ENCODE peak calls at places on chromosomes 12 and 14, in nine cellular contexts. A is K562, C is A549, D is SK-N-SH, Y is ovary, Z is transverse colon, M is stomach, E is GM12878, V is sigmoid colon. H is an unnamed sample.

GRCh38 chr14:103593577-103593976 is 30.8 kb downstream of the COA8 start:
- DNase-seq in Y (no peak), Z (no peak), A (no peak), D (no peak), V (no peak), M (no peak), C (no peak), E (peak), H (no peak)

GRCh38 chr12:48817957-48818830 is at the start of gene CACNB3:
- DNase-seq in Z (peak), D (peak), C (peak), M (peak), E (no peak), Y (peak), V (peak), A (peak), H (peak)

GRCh38 chr12:91171475-91171874 is 11.1 kb downstream of the DCN start:
- DNase-seq in Z (no peak), E (no peak), M (no peak), C (no peak), V (peak), D (peak), A (no peak), Y (no peak), H (no peak)

GRCh38 chr12:100184549-100184948 is 16.1 kb upstream of the ACTR6 start:
- DNase-seq in A (no peak), Y (no peak), Z (no peak), V (no peak), C (no peak), M (no peak), D (no peak), E (no peak), H (no peak)

GRCh38 chr12:115648463-115648862 is 629.0 kb downstream of the MED13L start:
- DNase-seq in D (no peak), E (no peak), V (no peak), A (no peak), Z (no peak), M (no peak), C (no peak), Y (no peak), H (no peak)

GRCh38 chr12:104055686-104056388 is 5.8 kb upstream of the GLT8D2 start:
- DNase-seq in Y (peak), E (no peak), Z (peak), V (peak), A (no peak), C (no peak), M (peak), D (peak), H (no peak)

GRCh38 chr12:78949532-78949931 is 85.0 kb downstream of the SYT1 start:
- DNase-seq in A (no peak), D (no peak), V (no peak), M (no peak), E (no peak), C (no peak), Z (no peak), Y (no peak), H (no peak)

GRCh38 chr14:62308927-62309326 is 546.7 kb downstream of the SNAPC1 start:
- DNase-seq in E (no peak), Y (no peak), V (no peak), D (no peak), A (no peak), Z (no peak), C (no peak), M (no peak), H (no peak)

GRCh38 chr14:31419179-31420012 is 954 bp downstream of the HEATR5A start:
- DNase-seq in M (no peak), A (no peak), Y (no peak), V (no peak), C (no peak), Z (no peak), E (no peak), D (no peak), H (no peak)

GRCh38 chr12:56863789-56864188 is 70.4 kb downstream of the SDR9C7 start:
- DNase-seq in A (no peak), E (no peak), D (no peak), C (peak), Y (no peak), V (no peak), M (no peak), Z (no peak), H (no peak)

DNA sequence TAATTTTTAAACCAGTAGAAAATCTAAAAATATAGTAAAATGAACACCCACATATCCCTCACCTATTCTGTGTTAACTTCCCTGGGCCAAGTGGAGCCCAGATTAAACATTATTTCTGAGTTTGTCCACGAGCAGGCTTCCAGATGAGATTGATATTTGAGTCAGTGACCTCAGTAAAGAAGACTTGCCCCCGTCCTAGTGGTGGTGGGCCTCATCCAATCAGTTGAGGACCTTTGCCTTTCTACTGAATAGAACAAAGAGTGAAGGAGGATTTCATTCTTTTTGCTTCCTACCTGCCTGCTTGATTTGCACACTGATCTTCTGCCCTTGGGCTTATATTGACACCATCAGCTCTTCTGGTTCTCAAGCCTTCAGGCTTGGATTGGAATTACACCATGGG is 174.7 kb upstream of the PLEKHG7 start:
- DNase-seq in V (no peak), E (no peak), C (no peak), Z (no peak), D (no peak), Y (no peak), M (no peak), A (no peak), H (no peak)
- H3K27ac ChIP-seq in V (no peak), E (no peak), C (no peak), Z (no peak), D (no peak), Y (no peak), M (no peak), A (no peak), H (no peak)

DNA sequence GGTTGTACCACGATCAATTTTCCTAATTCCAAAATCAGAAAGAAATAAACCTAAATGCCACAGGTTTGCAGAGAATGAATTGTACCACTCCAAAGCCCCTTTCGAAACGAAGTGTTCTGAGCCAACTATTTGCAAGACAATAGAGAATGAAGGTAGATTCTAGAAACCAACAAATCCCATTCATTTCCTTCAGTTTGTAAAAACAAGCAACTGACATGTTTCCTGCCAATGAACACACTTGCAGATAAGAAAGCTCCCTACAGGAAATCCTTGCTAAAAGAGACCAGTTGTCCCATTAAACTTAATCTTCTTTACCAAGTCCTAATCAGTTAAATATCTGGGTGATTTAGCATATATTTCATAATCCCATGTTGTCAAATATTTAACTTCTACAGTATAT is 198.4 kb upstream of the FOXN3 start:
- DNase-seq in A (no peak), C (no peak), D (no peak), V (no peak), Y (no peak), Z (no peak), E (no peak), M (no peak), H (no peak)
- TF ChIP-seq EP300 in A (no peak), C (no peak), D (no peak), V (no peak), Y (no peak), Z (no peak), E (no peak), M (no peak), H (no peak)

GRCh38 chr14:95467232-95467631 is 49.2 kb downstream of the SYNE3 start:
- DNase-seq in E (no peak), D (no peak), Y (no peak), M (no peak), Z (no peak), A (no peak), V (no peak), C (no peak), H (no peak)
- H3K27ac ChIP-seq in E (no peak), D (no peak), Y (no peak), M (no peak), Z (peak), A (no peak), V (no peak), C (no peak), H (peak)

GRCh38 chr12:22088886-22089285 is 42.9 kb downstream of the CMAS start:
- DNase-seq in D (no peak), M (no peak), V (no peak), A (no peak), E (no peak), Y (no peak), C (no peak), Z (no peak), H (no peak)
- TF ChIP-seq EP300 in D (no peak), M (no peak), V (no peak), A (no peak), E (no peak), Y (no peak), C (no peak), Z (no peak), H (no peak)

GRCh38 chr14:99058542-99058941 is 213.5 kb downstream of the BCL11B start:
- DNase-seq in C (no peak), M (no peak), E (no peak), V (no peak), A (no peak), D (no peak), Y (no peak), Z (no peak), H (no peak)

GRCh38 chr14:99055019-99055418 is 217.0 kb downstream of the BCL11B start:
- DNase-seq in D (no peak), C (no peak), Z (no peak), Y (no peak), V (no peak), E (no peak), A (no peak), M (no peak), H (no peak)

GRCh38 chr14:99052467-99052866 is 219.5 kb downstream of the BCL11B start:
- DNase-seq in M (no peak), E (no peak), D (no peak), Z (no peak), A (no peak), Y (no peak), V (no peak), C (no peak), H (no peak)

GRCh38 chr14:99057684-99058083 is 214.3 kb downstream of the BCL11B start:
- DNase-seq in Z (no peak), D (no peak), V (no peak), A (no peak), E (no peak), M (no peak), Y (no peak), C (no peak), H (no peak)

GRCh38 chr14:99055816-99056215 is 216.2 kb downstream of the BCL11B start:
- DNase-seq in Y (no peak), M (no peak), V (no peak), A (no peak), E (no peak), C (no peak), Z (peak), D (no peak), H (no peak)
- H3K27ac ChIP-seq in Y (no peak), M (no peak), V (no peak), A (no peak), E (no peak), C (no peak), Z (no peak), D (no peak), H (no peak)

GRCh38 chr12:33825442-33825841 is 196.9 kb upstream of the ALG10 start:
- DNase-seq in D (no peak), E (no peak), C (no peak), V (no peak), A (no peak), Y (no peak), Z (no peak), M (no peak), H (no peak)
- TF ChIP-seq EP300 in D (no peak), E (no peak), C (no peak), V (no peak), A (no peak), Y (no peak), Z (no peak), M (no peak), H (no peak)

DNA sequence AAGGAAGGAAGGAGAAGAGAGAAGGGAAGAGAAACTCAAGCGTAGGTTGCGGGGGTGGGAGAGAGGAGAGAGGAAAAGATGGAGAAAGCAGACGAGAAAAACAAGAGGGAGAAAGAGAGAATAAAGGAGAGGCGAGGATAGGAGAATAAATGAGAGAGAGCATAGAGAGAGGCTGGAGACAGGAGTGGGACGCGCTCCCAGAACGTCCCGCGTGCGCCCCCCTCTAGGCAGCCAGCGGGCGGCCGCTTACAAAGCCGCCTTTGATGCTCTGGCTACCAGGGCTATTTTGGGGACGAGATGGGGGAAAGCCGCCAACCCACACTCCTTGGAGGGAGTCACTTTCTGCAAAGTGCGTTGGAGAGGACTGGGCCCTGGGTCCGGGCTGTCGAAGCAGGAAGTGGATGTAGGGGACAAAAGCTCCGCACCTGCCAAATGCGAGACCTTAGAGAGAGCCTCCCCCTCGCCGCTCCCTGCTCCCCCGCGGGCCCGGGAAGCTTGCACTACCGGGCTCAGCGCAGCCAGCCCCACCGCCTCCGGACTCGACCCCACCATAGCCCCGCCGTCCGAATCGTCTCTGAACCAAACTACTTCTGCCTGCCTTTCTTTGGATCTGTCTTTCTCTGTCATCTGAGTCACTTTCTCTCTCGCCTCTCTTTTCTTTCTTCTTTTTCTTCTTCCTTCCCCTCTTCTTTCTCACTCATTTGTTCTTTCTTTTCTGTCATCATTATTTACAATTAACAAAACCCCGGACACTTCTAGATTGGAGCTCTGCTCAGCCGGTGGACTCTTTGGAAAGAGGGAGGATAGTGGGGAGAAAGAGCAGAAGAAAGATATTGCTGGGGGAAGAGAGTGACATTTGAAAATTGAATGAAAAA is 8.0 kb downstream of the ASCL1 start:
- DNase-seq in M (no peak), D (peak), C (no peak), Z (no peak), V (no peak), A (no peak), Y (no peak), E (no peak), H (no peak)
- H3K27ac ChIP-seq in M (no peak), D (no peak), C (no peak), Z (no peak), V (no peak), A (no peak), Y (no peak), E (no peak), H (no peak)

GRCh38 chr14:21626491-21627230 is 8.1 kb downstream of the OR10G2 start:
- DNase-seq in Z (no peak), E (no peak), A (no peak), C (no peak), D (no peak), V (no peak), Y (no peak), M (no peak), H (no peak)
- TF ChIP-seq EP300 in Z (no peak), E (no peak), A (no peak), C (no peak), D (no peak), V (no peak), Y (no peak), M (no peak), H (no peak)

GRCh38 chr12:54954228-54954627 is 30.3 kb downstream of the TESPA1 start:
- DNase-seq in Z (no peak), C (no peak), M (no peak), Y (no peak), A (no peak), E (no peak), D (no peak), V (no peak), H (no peak)

GRCh38 chr12:54956818-54957641 is 27.5 kb downstream of the TESPA1 start:
- DNase-seq in E (no peak), M (no peak), V (no peak), Y (no peak), C (no peak), Z (no peak), D (no peak), A (no peak), H (no peak)

GRCh38 chr12:54958048-54958658 is 26.4 kb downstream of the TESPA1 start:
- DNase-seq in A (peak), Y (peak), C (peak), E (peak), M (peak), V (no peak), D (peak), Z (peak), H (no peak)

GRCh38 chr12:54959291-54960018 is 25.1 kb downstream of the TESPA1 start:
- DNase-seq in V (no peak), Y (no peak), E (peak), M (no peak), C (no peak), D (no peak), Z (no peak), A (no peak), H (no peak)

GRCh38 chr12:54956322-54956721 is 28.2 kb downstream of the TESPA1 start:
- DNase-seq in V (no peak), E (no peak), Y (no peak), Z (no peak), D (no peak), M (no peak), A (no peak), C (no peak), H (no peak)
- H3K27ac ChIP-seq in V (no peak), E (no peak), Y (no peak), Z (no peak), D (no peak), M (no peak), A (no peak), C (no peak), H (no peak)

DNA sequence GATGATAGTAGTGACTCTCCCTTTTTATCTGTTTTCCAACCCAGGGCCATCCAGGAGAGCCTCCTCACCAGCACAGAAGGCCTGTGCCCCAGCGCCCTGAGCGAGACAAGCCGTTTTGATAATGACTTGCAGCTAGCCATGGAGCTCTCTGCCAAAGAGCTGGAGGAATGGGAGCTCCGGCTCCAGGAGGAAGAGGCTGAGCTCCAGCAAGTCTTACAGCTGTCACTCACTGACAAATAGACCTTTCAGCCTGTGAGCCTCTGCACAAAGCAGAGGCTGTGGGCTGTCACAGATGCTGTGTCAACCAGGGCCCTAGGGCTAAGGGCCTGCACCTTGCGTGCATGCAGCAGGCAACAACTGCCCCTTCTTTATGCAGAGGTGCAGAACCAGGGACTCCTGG is 11.0 kb downstream of the C12orf76 start:
- DNase-seq in D (no peak), Y (no peak), A (no peak), C (no peak), Z (no peak), E (no peak), V (no peak), M (no peak), H (no peak)
- TF ChIP-seq EP300 in D (no peak), Y (no peak), A (no peak), C (no peak), Z (no peak), E (no peak), V (no peak), M (no peak), H (no peak)

H was measured in tibial nerve.